ENCODE peak calls at places on chromosomes 2 and 18, in nine cellular contexts. S, J, O, G, T, L, C, B and Q are unnamed samples. For H3K4me1, the result is how much of the 10 kb centered on the place peaks cover.

GRCh38 chr2:211760103-211760502 is 778.5 kb downstream of the ERBB4 start:
- DNase-seq in J (no peak), T (no peak), C (no peak), B (no peak), G (no peak), L (no peak), S (no peak), O (no peak), Q (no peak)

GRCh38 chr2:235900631-235901030 is 267.6 kb downstream of the GBX2 start:
- DNase-seq in T (no peak), B (peak), G (no peak), O (no peak), S (no peak), J (no peak), L (no peak), C (no peak), Q (no peak)

GRCh38 chr18:40672590-40672989 is 1282.4 kb upstream of the PIK3C3 start:
- DNase-seq in S (no peak), T (no peak), L (no peak), G (peak), J (no peak), B (peak), C (no peak), O (no peak), Q (no peak)

GRCh38 chr2:61538920-61539559 is 884 bp upstream of the XPO1 start:
- DNase-seq in G (no peak), J (no peak), C (peak), O (no peak), S (peak), B (peak), L (peak), T (no peak), Q (no peak)

GRCh38 chr2:98269274-98269673 is 77.0 kb upstream of the CNGA3 start:
- DNase-seq in J (no peak), L (peak), B (peak), S (no peak), O (no peak), C (peak), G (peak), T (no peak), Q (no peak)

GRCh38 chr2:165682546-165682945 is 111.5 kb downstream of the GALNT3 start:
- DNase-seq in J (no peak), L (no peak), G (peak), C (no peak), O (no peak), S (peak), B (no peak), T (no peak), Q (no peak)

GRCh38 chr2:144128104-144128746 is 391.7 kb downstream of the ZEB2 start:
- DNase-seq in O (no peak), G (no peak), S (no peak), L (no peak), C (no peak), T (no peak), B (no peak), J (no peak), Q (no peak)

GRCh38 chr2:15313657-15314056 is 247.5 kb downstream of the NBAS start:
- DNase-seq in T (no peak), B (peak), L (peak), S (no peak), G (no peak), J (no peak), O (no peak), C (peak), Q (no peak)

GRCh38 chr2:68031546-68032160 is 31.2 kb downstream of the C1D start:
- DNase-seq in O (no peak), S (no peak), B (peak), J (no peak), G (peak), T (no peak), L (peak), C (peak), Q (no peak)

GRCh38 chr18:31512203-31512764 is 14.3 kb downstream of the DSG2 start:
- DNase-seq in B (peak), L (no peak), T (no peak), O (no peak), G (no peak), C (no peak), J (no peak), S (no peak), Q (no peak)

GRCh38 chr18:3595282-3596273 is 145.6 kb downstream of the TGIF1 start:
- DNase-seq in O (no peak), G (no peak), B (peak), J (no peak), C (peak), S (no peak), T (peak), L (peak), Q (peak)

DNA sequence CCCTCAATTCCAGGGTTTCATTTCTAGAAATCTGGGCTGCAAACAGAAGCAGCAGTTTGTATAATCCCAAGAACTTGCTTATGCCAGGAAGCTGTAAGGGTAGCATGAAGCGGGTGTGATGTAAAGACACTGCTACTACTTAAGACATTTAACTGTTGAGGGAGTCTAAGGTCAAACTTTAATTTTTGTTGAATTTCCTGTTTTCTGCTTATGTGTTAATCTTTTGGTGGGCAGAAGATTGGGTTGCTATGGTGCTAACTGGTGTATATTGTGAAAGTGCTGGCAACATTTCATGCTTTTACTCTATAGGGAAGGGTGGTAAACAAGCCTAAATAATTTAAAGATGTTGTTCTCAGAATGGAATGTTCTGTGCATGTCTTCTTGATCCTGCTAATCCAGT is 2.7 kb downstream of the NCOA1 start:
- DNase-seq in J (no peak), B (no peak), L (peak), S (no peak), O (no peak), T (no peak), C (no peak), G (no peak), Q (no peak)
- H3K4me3 ChIP-seq in J (no peak), B (peak), L (peak), S (no peak), O (no peak), T (peak), C (no peak), G (no peak), Q (peak)

GRCh38 chr2:216765810-216766259 is 70.5 kb upstream of the IGFBP5 start:
- DNase-seq in T (no peak), L (no peak), C (no peak), O (peak), J (peak), S (peak), B (no peak), G (peak), Q (no peak)
- H3K27ac ChIP-seq in T (no peak), L (no peak), C (no peak), O (peak), J (no peak), S (peak), B (no peak), G (peak), Q (no peak)

DNA sequence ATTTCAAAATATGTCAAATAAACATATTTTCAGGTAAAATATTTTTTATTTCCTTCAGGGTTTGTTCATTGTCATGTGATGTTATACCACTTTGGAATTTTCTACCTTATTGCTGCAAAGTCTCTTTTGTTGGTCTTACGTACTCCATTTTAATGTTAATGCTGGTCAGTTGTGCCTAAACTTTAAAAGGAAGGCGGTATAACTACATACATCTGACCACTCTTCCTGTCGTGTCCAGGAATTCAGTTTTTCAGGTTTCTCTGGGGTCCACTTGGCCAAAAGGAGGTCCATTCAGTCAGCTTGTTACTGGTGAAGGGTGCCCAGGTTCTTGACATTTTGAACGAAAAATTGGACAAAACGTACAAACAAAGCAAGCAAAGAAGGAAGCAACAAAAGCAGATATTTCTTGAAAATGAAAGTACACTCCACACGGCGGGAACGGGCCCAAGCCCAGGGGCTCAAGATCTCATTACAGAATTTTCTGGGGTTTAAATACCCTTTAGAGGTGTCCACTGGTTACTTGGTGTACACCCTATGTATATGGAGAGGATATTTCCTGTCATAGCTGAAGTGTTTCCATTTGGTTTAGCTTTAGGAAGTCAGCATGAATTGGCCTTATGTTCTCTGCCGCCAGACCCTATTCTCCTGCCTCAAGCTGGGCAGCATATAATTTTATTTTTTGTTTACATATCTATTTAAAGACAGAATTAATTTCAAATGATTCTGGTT is 471.7 kb upstream of the CDH7 start:
- DNase-seq in B (no peak), S (no peak), J (no peak), G (no peak), T (no peak), C (no peak), L (no peak), O (no peak), Q (no peak)
- H3K4me1 ChIP-seq in B (under half), S (under half), J (under half), G (under half), T (under half), C (under half), L (under half), O (under half), Q (under half)

GRCh38 chr18:75456277-75456676 is 28.8 kb upstream of the SMIM21 start:
- DNase-seq in O (no peak), L (no peak), T (no peak), C (no peak), S (peak), G (peak), J (no peak), B (no peak), Q (no peak)

GRCh38 chr18:75455249-75456183 is 28.0 kb upstream of the SMIM21 start:
- DNase-seq in T (peak), C (no peak), S (peak), B (peak), L (no peak), J (peak), G (peak), O (no peak), Q (no peak)

GRCh38 chr18:75454022-75454795 is 26.7 kb upstream of the SMIM21 start:
- DNase-seq in S (no peak), C (no peak), T (no peak), G (no peak), J (no peak), B (no peak), O (no peak), L (no peak), Q (no peak)
- H3K4me3 ChIP-seq in S (no peak), C (no peak), T (no peak), G (no peak), J (no peak), B (no peak), O (no peak), L (no peak), Q (no peak)

GRCh38 chr2:6656633-6657032 is 209.1 kb downstream of the CMPK2 start:
- DNase-seq in J (no peak), L (no peak), S (no peak), G (no peak), B (no peak), T (no peak), O (no peak), C (no peak), Q (no peak)

GRCh38 chr2:6657131-6657530 is 208.6 kb downstream of the CMPK2 start:
- DNase-seq in B (no peak), G (no peak), L (no peak), C (no peak), J (no peak), S (no peak), T (no peak), O (no peak), Q (no peak)

GRCh38 chr2:6653281-6653750 is 212.4 kb downstream of the CMPK2 start:
- DNase-seq in J (no peak), C (no peak), O (no peak), B (no peak), G (no peak), T (no peak), S (no peak), L (no peak), Q (no peak)

GRCh38 chr2:6652271-6652670 is 213.4 kb downstream of the CMPK2 start:
- DNase-seq in B (no peak), L (no peak), T (no peak), O (no peak), G (no peak), S (no peak), C (no peak), J (no peak), Q (no peak)

DNA sequence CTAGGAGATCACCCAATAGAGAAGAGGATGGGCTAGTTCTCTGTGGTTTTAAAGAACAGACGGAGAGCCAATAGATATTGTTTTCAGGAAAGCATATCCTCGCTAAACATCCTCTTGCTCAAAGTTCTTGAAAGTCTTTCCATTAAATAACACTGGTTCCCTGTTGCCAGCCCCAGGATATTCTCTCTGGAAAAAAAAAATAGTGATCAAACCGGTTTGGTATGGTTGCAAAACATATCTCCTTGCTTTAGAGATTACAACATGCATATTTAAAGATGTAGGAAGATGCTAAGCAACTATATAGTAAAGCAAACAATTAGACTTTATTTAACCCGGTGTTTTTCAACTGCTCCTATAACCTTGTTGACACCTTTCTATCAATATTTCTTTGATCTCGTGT is 211.4 kb downstream of the CMPK2 start:
- DNase-seq in S (no peak), B (no peak), L (no peak), G (no peak), J (no peak), O (no peak), C (no peak), T (no peak), Q (no peak)
- H3K27ac ChIP-seq in S (no peak), B (no peak), L (no peak), G (no peak), J (no peak), O (no peak), C (no peak), T (no peak), Q (no peak)

DNA sequence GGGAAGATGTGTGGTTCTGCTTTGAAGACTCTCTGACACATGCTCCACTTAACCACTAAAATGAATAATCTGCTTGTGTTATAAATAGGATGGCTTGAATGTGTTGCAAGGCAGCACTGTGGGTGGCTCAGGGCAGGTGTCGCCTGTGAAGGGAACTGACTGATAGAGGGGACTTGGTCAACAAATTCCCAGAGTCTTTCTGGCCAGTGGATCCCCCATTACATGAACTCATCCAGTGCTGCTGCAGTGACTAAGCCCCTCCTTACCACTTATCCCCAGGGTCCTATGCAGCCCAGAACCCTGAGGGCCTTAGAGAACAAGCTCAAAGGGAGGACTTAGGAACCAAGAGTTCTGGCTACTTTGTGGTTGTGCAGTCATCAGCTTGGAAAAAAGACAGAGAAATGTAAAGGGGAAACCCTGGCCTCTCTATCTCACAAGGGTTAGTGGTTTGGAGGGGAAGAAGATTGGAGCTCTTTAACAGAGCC is 226.2 kb upstream of the TNP1 start:
- DNase-seq in G (no peak), C (no peak), O (no peak), S (no peak), T (no peak), L (no peak), B (peak), J (no peak), Q (no peak)
- H3K4me1 ChIP-seq in G (under half), C (under half), O (under half), S (under half), T (under half), L (under half), B (under half), J (under half), Q (under half)

GRCh38 chr2:25376750-25377621 is 35.3 kb upstream of the DNMT3A start:
- DNase-seq in O (peak), J (peak), L (peak), S (peak), C (peak), G (peak), B (peak), T (peak), Q (peak)
- H3K4me3 ChIP-seq in O (peak), J (peak), L (peak), S (no peak), C (peak), G (no peak), B (peak), T (peak), Q (peak)

GRCh38 chr2:205461678-205462665 is 220.3 kb upstream of the NRP2 start:
- DNase-seq in C (no peak), G (no peak), B (peak), O (no peak), L (no peak), S (no peak), J (no peak), T (no peak), Q (no peak)
- H3K27ac ChIP-seq in C (no peak), G (no peak), B (no peak), O (no peak), L (no peak), S (no peak), J (no peak), T (no peak), Q (no peak)

GRCh38 chr2:96112501-96113366 is 3.6 kb downstream of the ADRA2B start:
- DNase-seq in G (no peak), J (no peak), C (no peak), O (peak), B (no peak), S (no peak), L (no peak), T (no peak), Q (no peak)
- H3K4me1 ChIP-seq in G (under half), J (under half), C (under half), O (half or more), B (under half), S (under half), L (under half), T (under half), Q (under half)

GRCh38 chr2:48343571-48344440 is 186.1 kb upstream of the STON1 start:
- DNase-seq in C (no peak), G (no peak), B (peak), L (peak), S (no peak), J (no peak), T (no peak), O (no peak), Q (no peak)
- H3K4me3 ChIP-seq in C (no peak), G (no peak), B (peak), L (peak), S (no peak), J (no peak), T (peak), O (peak), Q (peak)